ENCODE peak calls at places on chromosomes 1 and 21, in seven cellular contexts. One of them, this sample, is unnamed.

GRCh38 chr1:62241357-62242131 is 46.9 kb downstream of the L1TD1 start:
- DNase-seq in left cardiac atrium: no peak
- DNase-seq in H4: no peak
- DNase-seq in amniotic stem cell: no peak
- DNase-seq in activated CD4-positive, alpha-beta T cell treated with anti-CD3 and anti-CD28 coated beads, Interleukin-2, amount 10 ng/mL, durations not matched to agents 7 days and 5 days: no peak
- DNase-seq in progenitor cell of endocrine pancreas: no peak
- DNase-seq in NCI-H1417: no peak
- DNase-seq in this sample: no peak

GRCh38 chr21:14520535-14520934 is 25.6 kb downstream of the SAMSN1 start:
- DNase-seq in left cardiac atrium: no peak
- DNase-seq in H4: no peak
- DNase-seq in amniotic stem cell: no peak
- DNase-seq in activated CD4-positive, alpha-beta T cell treated with anti-CD3 and anti-CD28 coated beads, Interleukin-2, amount 10 ng/mL, durations not matched to agents 7 days and 5 days: no peak
- DNase-seq in progenitor cell of endocrine pancreas: no peak
- DNase-seq in NCI-H1417: no peak
- DNase-seq in this sample: no peak

GRCh38 chr21:41665766-41666595 is 100.9 kb downstream of the RIPK4 start:
- DNase-seq in left cardiac atrium: no peak
- DNase-seq in H4: no peak
- DNase-seq in amniotic stem cell: no peak
- DNase-seq in activated CD4-positive, alpha-beta T cell treated with anti-CD3 and anti-CD28 coated beads, Interleukin-2, amount 10 ng/mL, durations not matched to agents 7 days and 5 days: no peak
- DNase-seq in progenitor cell of endocrine pancreas: no peak
- DNase-seq in NCI-H1417: no peak
- DNase-seq in this sample: no peak

GRCh38 chr1:205584732-205585131 is 47.1 kb downstream of the ELK4 start:
- DNase-seq in left cardiac atrium: no peak
- DNase-seq in H4: no peak
- DNase-seq in amniotic stem cell: no peak
- DNase-seq in activated CD4-positive, alpha-beta T cell treated with anti-CD3 and anti-CD28 coated beads, Interleukin-2, amount 10 ng/mL, durations not matched to agents 7 days and 5 days: no peak
- DNase-seq in progenitor cell of endocrine pancreas: no peak
- DNase-seq in NCI-H1417: no peak
- DNase-seq in this sample: no peak

GRCh38 chr1:159921251-159921650 is 4.1 kb downstream of the TAGLN2 start:
- DNase-seq in left cardiac atrium: no peak
- DNase-seq in H4: no peak
- DNase-seq in amniotic stem cell: no peak
- DNase-seq in activated CD4-positive, alpha-beta T cell treated with anti-CD3 and anti-CD28 coated beads, Interleukin-2, amount 10 ng/mL, durations not matched to agents 7 days and 5 days: no peak
- DNase-seq in progenitor cell of endocrine pancreas: no peak
- DNase-seq in NCI-H1417: no peak
- DNase-seq in this sample: no peak

GRCh38 chr1:42943728-42944127 is 14.9 kb downstream of the SLC2A1 start:
- DNase-seq in left cardiac atrium: no peak
- DNase-seq in H4: no peak
- DNase-seq in amniotic stem cell: no peak
- DNase-seq in activated CD4-positive, alpha-beta T cell treated with anti-CD3 and anti-CD28 coated beads, Interleukin-2, amount 10 ng/mL, durations not matched to agents 7 days and 5 days: no peak
- DNase-seq in progenitor cell of endocrine pancreas: no peak
- DNase-seq in NCI-H1417: no peak
- DNase-seq in this sample: no peak

GRCh38 chr1:203046984-203047630 is 20.8 kb downstream of the PPFIA4 start:
- DNase-seq in left cardiac atrium: no peak
- DNase-seq in H4: no peak
- DNase-seq in amniotic stem cell: peak
- DNase-seq in activated CD4-positive, alpha-beta T cell treated with anti-CD3 and anti-CD28 coated beads, Interleukin-2, amount 10 ng/mL, durations not matched to agents 7 days and 5 days: no peak
- DNase-seq in progenitor cell of endocrine pancreas: no peak
- DNase-seq in NCI-H1417: no peak
- DNase-seq in this sample: no peak

GRCh38 chr21:25506887-25507286 is 100.4 kb downstream of the MRPL39 start:
- DNase-seq in left cardiac atrium: no peak
- DNase-seq in H4: no peak
- DNase-seq in amniotic stem cell: peak
- DNase-seq in activated CD4-positive, alpha-beta T cell treated with anti-CD3 and anti-CD28 coated beads, Interleukin-2, amount 10 ng/mL, durations not matched to agents 7 days and 5 days: no peak
- DNase-seq in progenitor cell of endocrine pancreas: no peak
- DNase-seq in NCI-H1417: no peak
- DNase-seq in this sample: no peak

GRCh38 chr1:192724670-192725069 is 84.2 kb upstream of the RGS2 start:
- DNase-seq in left cardiac atrium: no peak
- DNase-seq in H4: no peak
- DNase-seq in amniotic stem cell: peak
- DNase-seq in activated CD4-positive, alpha-beta T cell treated with anti-CD3 and anti-CD28 coated beads, Interleukin-2, amount 10 ng/mL, durations not matched to agents 7 days and 5 days: no peak
- DNase-seq in progenitor cell of endocrine pancreas: no peak
- DNase-seq in NCI-H1417: no peak
- DNase-seq in this sample: no peak

GRCh38 chr1:74641876-74642275 is 31.7 kb downstream of the ERICH3 start:
- DNase-seq in left cardiac atrium: no peak
- DNase-seq in H4: no peak
- DNase-seq in amniotic stem cell: no peak
- DNase-seq in activated CD4-positive, alpha-beta T cell treated with anti-CD3 and anti-CD28 coated beads, Interleukin-2, amount 10 ng/mL, durations not matched to agents 7 days and 5 days: no peak
- DNase-seq in progenitor cell of endocrine pancreas: no peak
- DNase-seq in NCI-H1417: no peak
- DNase-seq in this sample: no peak

GRCh38 chr1:14988636-14989035 is 164.9 kb upstream of the TMEM51 start:
- DNase-seq in left cardiac atrium: no peak
- DNase-seq in H4: no peak
- DNase-seq in amniotic stem cell: no peak
- DNase-seq in activated CD4-positive, alpha-beta T cell treated with anti-CD3 and anti-CD28 coated beads, Interleukin-2, amount 10 ng/mL, durations not matched to agents 7 days and 5 days: no peak
- DNase-seq in progenitor cell of endocrine pancreas: no peak
- DNase-seq in NCI-H1417: no peak
- DNase-seq in this sample: no peak

GRCh38 chr21:25895565-25896205 is 160.9 kb downstream of the GABPA start:
- DNase-seq in left cardiac atrium: no peak
- DNase-seq in H4: peak
- DNase-seq in amniotic stem cell: peak
- DNase-seq in activated CD4-positive, alpha-beta T cell treated with anti-CD3 and anti-CD28 coated beads, Interleukin-2, amount 10 ng/mL, durations not matched to agents 7 days and 5 days: peak
- DNase-seq in progenitor cell of endocrine pancreas: no peak
- DNase-seq in NCI-H1417: peak
- DNase-seq in this sample: peak

GRCh38 chr1:172450524-172450885 is 6.6 kb upstream of the PIGC start:
- DNase-seq in left cardiac atrium: no peak
- DNase-seq in H4: no peak
- DNase-seq in amniotic stem cell: no peak
- DNase-seq in activated CD4-positive, alpha-beta T cell treated with anti-CD3 and anti-CD28 coated beads, Interleukin-2, amount 10 ng/mL, durations not matched to agents 7 days and 5 days: no peak
- DNase-seq in progenitor cell of endocrine pancreas: no peak
- DNase-seq in NCI-H1417: no peak
- DNase-seq in this sample: no peak

GRCh38 chr1:183243190-183244065 is 57.4 kb downstream of the LAMC2 start:
- DNase-seq in left cardiac atrium: peak
- DNase-seq in H4: no peak
- DNase-seq in amniotic stem cell: no peak
- DNase-seq in activated CD4-positive, alpha-beta T cell treated with anti-CD3 and anti-CD28 coated beads, Interleukin-2, amount 10 ng/mL, durations not matched to agents 7 days and 5 days: no peak
- DNase-seq in progenitor cell of endocrine pancreas: no peak
- DNase-seq in NCI-H1417: no peak
- DNase-seq in this sample: no peak

This sample was measured in GM19239.